ENCODE peak calls at places on chromosomes 3 and 15, in eight cellular contexts. Y is neural progenitor cell; V is aorta; J is ovary; P is effector memory CD4-positive, alpha-beta T cell; H is Karpas-422; K is fibroblast of lung; M is stomach. U is an unnamed sample.

GRCh38 chr3:35616346-35616745 is 23.0 kb upstream of the ARPP21 start:
- DNase-seq in Y (no peak), V (no peak), J (no peak), P (no peak), H (no peak), K (no peak), M (no peak), U (no peak)

GRCh38 chr15:72135719-72136118 is 17.5 kb downstream of the SENP8 start:
- DNase-seq in Y (no peak), V (no peak), J (no peak), P (no peak), H (no peak), K (peak; percentile 9), M (no peak), U (no peak)

GRCh38 chr3:31092748-31093607 is 198.5 kb upstream of the GADL1 start:
- DNase-seq in Y (no peak), V (no peak), J (no peak), P (no peak), H (no peak), K (no peak), M (no peak), U (no peak)

GRCh38 chr15:94070341-94071275 is 160.8 kb upstream of the MCTP2 start:
- DNase-seq in Y (peak; percentile 13), V (no peak), J (no peak), P (no peak), H (peak; percentile 54), K (peak; percentile 70), M (peak; percentile 27), U (peak; percentile 77)

GRCh38 chr3:10707089-10707983 is 108.7 kb upstream of the SLC6A11 start:
- DNase-seq in Y (peak; percentile 58), V (no peak), J (no peak), P (no peak), H (no peak), K (no peak), M (no peak), U (peak; percentile 75)

GRCh38 chr3:192892981-192893827 is 24.5 kb downstream of the MB21D2 start:
- DNase-seq in Y (peak; percentile 33), V (no peak), J (no peak), P (peak; percentile 69), H (peak; percentile 46), K (peak; percentile 98), M (no peak), U (peak; percentile 74)

GRCh38 chr3:39141211-39141995 is 12.0 kb downstream of the CSRNP1 start:
- DNase-seq in Y (no peak), V (no peak), J (peak; percentile 62), P (no peak), H (no peak), K (peak; percentile 45), M (peak; percentile 91), U (peak; percentile 96)

GRCh38 chr15:61584410-61584809 is 355.3 kb upstream of the RORA start:
- DNase-seq in Y (peak; percentile 10), V (no peak), J (no peak), P (no peak), H (peak; percentile 49), K (no peak), M (no peak), U (no peak)

GRCh38 chr3:39079530-39079929 is 27.7 kb downstream of the WDR48 start:
- DNase-seq in Y (no peak), V (no peak), J (no peak), P (no peak), H (no peak), K (no peak), M (no peak), U (no peak)

GRCh38 chr3:167749728-167750127 is 14.2 kb downstream of the SERPINI1 start:
- DNase-seq in Y (no peak), V (no peak), J (no peak), P (no peak), H (no peak), K (no peak), M (no peak), U (no peak)

GRCh38 chr3:194961555-194961954 is 275.9 kb downstream of the FAM43A start:
- DNase-seq in Y (no peak), V (no peak), J (no peak), P (no peak), H (no peak), K (no peak), M (peak; percentile 22), U (no peak)

GRCh38 chr3:124669470-124669869 is 60.8 kb upstream of the UMPS start:
- DNase-seq in Y (no peak), V (no peak), J (no peak), P (no peak), H (no peak), K (peak; percentile 87), M (no peak), U (no peak)

GRCh38 chr15:74626336-74626735 is 10.7 kb downstream of the CLK3 start:
- DNase-seq in Y (no peak), V (no peak), J (no peak), P (no peak), H (no peak), K (no peak), M (no peak), U (no peak)

GRCh38 chr15:40511472-40512133 is 40.8 kb downstream of the CHST14 start:
- DNase-seq in Y (peak; percentile 73), V (peak; percentile 89), J (peak; percentile 96), P (no peak), H (no peak), K (peak; percentile 33), M (peak; percentile 93), U (peak; percentile 91)

GRCh38 chr3:59017617-59017984 is 32.2 kb downstream of the CFAP20DC start:
- DNase-seq in Y (no peak), V (no peak), J (no peak), P (no peak), H (no peak), K (no peak), M (no peak), U (peak; percentile 35)

GRCh38 chr3:196688349-196688748 is 23.7 kb downstream of the CEP19 start:
- DNase-seq in Y (no peak), V (no peak), J (no peak), P (no peak), H (no peak), K (peak; percentile 18), M (no peak), U (no peak)

GRCh38 chr15:38612159-38612863 is 47.7 kb upstream of the RASGRP1 start:
- DNase-seq in Y (no peak), V (no peak), J (no peak), P (no peak), H (no peak), K (no peak), M (no peak), U (no peak)

GRCh38 chr3:71225951-71226564 is 357.5 kb downstream of the FOXP1 start:
- DNase-seq in Y (no peak), V (no peak), J (no peak), P (no peak), H (no peak), K (no peak), M (no peak), U (peak; percentile 53)

DNA sequence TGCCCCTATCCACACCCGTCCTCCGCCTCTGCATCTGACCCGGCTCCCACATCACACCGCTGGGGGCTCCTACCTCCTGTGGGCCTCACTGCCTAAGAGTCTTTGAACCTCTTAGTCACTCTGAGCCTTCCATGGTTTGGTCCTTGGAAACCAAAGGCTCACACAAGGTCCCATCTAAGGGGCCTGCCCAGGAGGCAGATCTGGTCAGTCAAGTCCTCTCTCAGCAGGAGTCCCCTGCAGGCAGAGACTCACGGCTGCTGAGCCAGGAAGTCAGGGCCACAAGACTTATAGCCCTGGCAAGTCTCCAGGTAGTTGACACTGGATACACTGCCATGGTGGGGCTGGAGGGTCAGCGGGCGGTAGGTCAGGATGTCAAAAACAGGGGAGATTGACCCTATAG is 31.2 kb upstream of the ALDH1L1 start:
- DNase-seq in Y (no peak), V (no peak), J (no peak), P (no peak), H (no peak), K (no peak), M (no peak), U (no peak)
- H3K27ac ChIP-seq in Y (no peak overlapping the region), V (no peak overlapping the region), J (no peak overlapping the region), P (no peak overlapping the region), H (no peak overlapping the region), K (no peak overlapping the region), M (no peak overlapping the region), U (no peak overlapping the region)

GRCh38 chr15:41777421-41777973 is 3.2 kb downstream of the MAPKBP1 start:
- DNase-seq in Y (no peak), V (no peak), J (no peak), P (no peak), H (no peak), K (peak; percentile 55), M (no peak), U (no peak)
- H3K4me1 ChIP-seq in Y (peaks cover 48% of the 10 kb centered on the region), V (peaks cover 5% of the 10 kb centered on the region), J (peaks cover 31% of the 10 kb centered on the region), P (peaks cover 32% of the 10 kb centered on the region), H (peaks cover 82% of the 10 kb centered on the region), K (peaks cover 26% of the 10 kb centered on the region), M (peaks cover 71% of the 10 kb centered on the region), U (peaks cover 3% of the 10 kb centered on the region)

GRCh38 chr3:136989781-136990524 is 32.2 kb downstream of the IL20RB start:
- DNase-seq in Y (no peak), V (no peak), J (no peak), P (no peak), H (no peak), K (no peak), M (no peak), U (no peak)
- H3K27ac ChIP-seq in Y (no peak overlapping the region), V (no peak overlapping the region), J (no peak overlapping the region), P (no peak overlapping the region), H (no peak overlapping the region), K (no peak overlapping the region), M (no peak overlapping the region), U (no peak overlapping the region)

DNA sequence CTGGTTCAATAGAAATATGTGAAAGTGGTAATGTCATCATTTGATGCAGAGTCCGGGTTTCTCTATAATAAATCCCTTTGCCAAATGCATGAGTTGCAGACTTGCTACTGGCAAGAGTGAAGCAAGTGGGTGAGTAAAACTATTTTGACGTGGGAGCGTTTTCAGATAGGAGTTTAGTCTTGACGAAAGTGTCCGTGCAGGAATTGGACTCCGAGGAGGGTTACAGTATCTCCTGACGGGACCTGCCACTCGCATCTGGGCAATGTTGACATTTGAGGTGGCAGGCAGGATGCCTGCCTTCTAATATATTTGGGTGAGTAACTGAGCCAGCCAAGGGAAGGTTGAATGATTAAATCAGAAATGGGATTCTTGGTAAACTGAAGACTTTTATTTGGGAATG is 16.0 kb downstream of the CDV3 start:
- DNase-seq in Y (no peak), V (no peak), J (no peak), P (no peak), H (peak; percentile 60), K (no peak), M (no peak), U (no peak)
- H3K4me1 ChIP-seq in Y (no peaks in the 10 kb centered on the region), V (peaks cover 2% of the 10 kb centered on the region), J (no peaks in the 10 kb centered on the region), P (no peaks in the 10 kb centered on the region), H (peaks cover 8% of the 10 kb centered on the region), K (peaks cover 3% of the 10 kb centered on the region), M (no peaks in the 10 kb centered on the region), U (no peaks in the 10 kb centered on the region)